ENCODE peak calls at places on chromosomes 1 and 21, in eight cellular contexts. One of them, this sample, is unnamed.

GRCh38 chr1:65207317-65207716 is 59.3 kb downstream of the AK4 start:
- DNase-seq in NK-92 treated with Interleukin-12 subunit alpha and Interleukin-12 subunit beta, amount 100 ng/mL, for 24 hours: no peak
- DNase-seq in GM23248: no peak
- DNase-seq in body of pancreas: no peak
- DNase-seq in T-helper 2 cell: no peak
- DNase-seq in heart right ventricle: no peak
- DNase-seq in kidney glomerular epithelial cell: no peak
- DNase-seq in NT2/D1: no peak
- DNase-seq in this sample: no peak

GRCh38 chr1:5950994-5951749 is 41.1 kb downstream of the NPHP4 start:
- DNase-seq in NK-92 treated with Interleukin-12 subunit alpha and Interleukin-12 subunit beta, amount 100 ng/mL, for 24 hours: no peak
- DNase-seq in GM23248: no peak
- DNase-seq in body of pancreas: no peak
- DNase-seq in T-helper 2 cell: no peak
- DNase-seq in heart right ventricle: no peak
- DNase-seq in kidney glomerular epithelial cell: no peak
- DNase-seq in NT2/D1: no peak
- DNase-seq in this sample: no peak

GRCh38 chr1:227788279-227789041 is 27.0 kb upstream of the PRSS38 start:
- DNase-seq in NK-92 treated with Interleukin-12 subunit alpha and Interleukin-12 subunit beta, amount 100 ng/mL, for 24 hours: no peak
- DNase-seq in GM23248: peak
- DNase-seq in body of pancreas: no peak
- DNase-seq in T-helper 2 cell: peak
- DNase-seq in heart right ventricle: no peak
- DNase-seq in kidney glomerular epithelial cell: no peak
- DNase-seq in NT2/D1: peak
- DNase-seq in this sample: peak

GRCh38 chr1:165288301-165289120 is 68.0 kb downstream of the LMX1A start:
- DNase-seq in NK-92 treated with Interleukin-12 subunit alpha and Interleukin-12 subunit beta, amount 100 ng/mL, for 24 hours: no peak
- DNase-seq in GM23248: no peak
- DNase-seq in body of pancreas: peak
- DNase-seq in T-helper 2 cell: no peak
- DNase-seq in heart right ventricle: no peak
- DNase-seq in kidney glomerular epithelial cell: no peak
- DNase-seq in NT2/D1: no peak
- DNase-seq in this sample: peak

GRCh38 chr21:17688912-17689874 is 76.5 kb upstream of the BTG3 start:
- DNase-seq in NK-92 treated with Interleukin-12 subunit alpha and Interleukin-12 subunit beta, amount 100 ng/mL, for 24 hours: no peak
- DNase-seq in GM23248: no peak
- DNase-seq in body of pancreas: peak
- DNase-seq in T-helper 2 cell: peak
- DNase-seq in heart right ventricle: peak
- DNase-seq in kidney glomerular epithelial cell: peak
- DNase-seq in NT2/D1: no peak
- DNase-seq in this sample: no peak

GRCh38 chr1:37851782-37852210 is 7.6 kb downstream of the MTF1 start:
- DNase-seq in NK-92 treated with Interleukin-12 subunit alpha and Interleukin-12 subunit beta, amount 100 ng/mL, for 24 hours: no peak
- DNase-seq in GM23248: peak
- DNase-seq in body of pancreas: no peak
- DNase-seq in T-helper 2 cell: no peak
- DNase-seq in heart right ventricle: no peak
- DNase-seq in kidney glomerular epithelial cell: no peak
- DNase-seq in NT2/D1: no peak
- DNase-seq in this sample: no peak

GRCh38 chr1:183065168-183065670 is 42.0 kb downstream of the LAMC1 start:
- DNase-seq in NK-92 treated with Interleukin-12 subunit alpha and Interleukin-12 subunit beta, amount 100 ng/mL, for 24 hours: no peak
- DNase-seq in GM23248: no peak
- DNase-seq in body of pancreas: no peak
- DNase-seq in T-helper 2 cell: no peak
- DNase-seq in heart right ventricle: no peak
- DNase-seq in kidney glomerular epithelial cell: no peak
- DNase-seq in NT2/D1: no peak
- DNase-seq in this sample: no peak

GRCh38 chr1:33586111-33586510 is 113.7 kb downstream of the ZSCAN20 start:
- DNase-seq in NK-92 treated with Interleukin-12 subunit alpha and Interleukin-12 subunit beta, amount 100 ng/mL, for 24 hours: no peak
- DNase-seq in GM23248: peak
- DNase-seq in body of pancreas: no peak
- DNase-seq in T-helper 2 cell: no peak
- DNase-seq in heart right ventricle: no peak
- DNase-seq in kidney glomerular epithelial cell: peak
- DNase-seq in NT2/D1: no peak
- DNase-seq in this sample: no peak

GRCh38 chr1:46483597-46483996 is 6.0 kb upstream of the DMBX1 start:
- DNase-seq in NK-92 treated with Interleukin-12 subunit alpha and Interleukin-12 subunit beta, amount 100 ng/mL, for 24 hours: no peak
- DNase-seq in GM23248: no peak
- DNase-seq in body of pancreas: no peak
- DNase-seq in T-helper 2 cell: no peak
- DNase-seq in heart right ventricle: no peak
- DNase-seq in kidney glomerular epithelial cell: no peak
- DNase-seq in NT2/D1: no peak
- DNase-seq in this sample: no peak

GRCh38 chr1:95115708-95116137 is 1.4 kb upstream of the TLCD4 start:
- DNase-seq in NK-92 treated with Interleukin-12 subunit alpha and Interleukin-12 subunit beta, amount 100 ng/mL, for 24 hours: no peak
- DNase-seq in GM23248: no peak
- DNase-seq in body of pancreas: no peak
- DNase-seq in T-helper 2 cell: no peak
- DNase-seq in heart right ventricle: no peak
- DNase-seq in kidney glomerular epithelial cell: no peak
- DNase-seq in NT2/D1: no peak
- DNase-seq in this sample: no peak

GRCh38 chr1:92951141-92951582 is 10.1 kb downstream of the DIPK1A start:
- DNase-seq in NK-92 treated with Interleukin-12 subunit alpha and Interleukin-12 subunit beta, amount 100 ng/mL, for 24 hours: no peak
- DNase-seq in GM23248: peak
- DNase-seq in body of pancreas: peak
- DNase-seq in T-helper 2 cell: no peak
- DNase-seq in heart right ventricle: no peak
- DNase-seq in kidney glomerular epithelial cell: no peak
- DNase-seq in NT2/D1: no peak
- DNase-seq in this sample: no peak

GRCh38 chr1:243496173-243496553 is 240.3 kb downstream of the SDCCAG8 start:
- DNase-seq in NK-92 treated with Interleukin-12 subunit alpha and Interleukin-12 subunit beta, amount 100 ng/mL, for 24 hours: no peak
- DNase-seq in GM23248: no peak
- DNase-seq in body of pancreas: no peak
- DNase-seq in T-helper 2 cell: no peak
- DNase-seq in heart right ventricle: no peak
- DNase-seq in kidney glomerular epithelial cell: no peak
- DNase-seq in NT2/D1: no peak
- DNase-seq in this sample: peak

GRCh38 chr1:109377698-109378097 is 20.0 kb downstream of the SORT1 start:
- DNase-seq in NK-92 treated with Interleukin-12 subunit alpha and Interleukin-12 subunit beta, amount 100 ng/mL, for 24 hours: no peak
- DNase-seq in GM23248: no peak
- DNase-seq in body of pancreas: no peak
- DNase-seq in T-helper 2 cell: no peak
- DNase-seq in heart right ventricle: no peak
- DNase-seq in kidney glomerular epithelial cell: no peak
- DNase-seq in NT2/D1: no peak
- DNase-seq in this sample: no peak

GRCh38 chr1:159469921-159470595 is 30.5 kb downstream of the OR10J1 start:
- DNase-seq in NK-92 treated with Interleukin-12 subunit alpha and Interleukin-12 subunit beta, amount 100 ng/mL, for 24 hours: no peak
- DNase-seq in GM23248: peak
- DNase-seq in body of pancreas: no peak
- DNase-seq in T-helper 2 cell: no peak
- DNase-seq in heart right ventricle: no peak
- DNase-seq in kidney glomerular epithelial cell: no peak
- DNase-seq in NT2/D1: no peak
- DNase-seq in this sample: no peak

GRCh38 chr1:187151555-187151954 is 322.8 kb downstream of the PLA2G4A start:
- DNase-seq in NK-92 treated with Interleukin-12 subunit alpha and Interleukin-12 subunit beta, amount 100 ng/mL, for 24 hours: no peak
- DNase-seq in GM23248: no peak
- DNase-seq in body of pancreas: no peak
- DNase-seq in T-helper 2 cell: no peak
- DNase-seq in heart right ventricle: no peak
- DNase-seq in kidney glomerular epithelial cell: no peak
- DNase-seq in NT2/D1: no peak
- DNase-seq in this sample: no peak

GRCh38 chr1:156657161-156657970 is 15.4 kb downstream of the BCAN start:
- DNase-seq in NK-92 treated with Interleukin-12 subunit alpha and Interleukin-12 subunit beta, amount 100 ng/mL, for 24 hours: peak
- DNase-seq in GM23248: peak
- DNase-seq in body of pancreas: peak
- DNase-seq in T-helper 2 cell: peak
- DNase-seq in heart right ventricle: peak
- DNase-seq in kidney glomerular epithelial cell: peak
- DNase-seq in NT2/D1: no peak
- DNase-seq in this sample: peak

GRCh38 chr1:29444782-29445325 is 208.5 kb downstream of the PTPRU start:
- DNase-seq in NK-92 treated with Interleukin-12 subunit alpha and Interleukin-12 subunit beta, amount 100 ng/mL, for 24 hours: no peak
- DNase-seq in GM23248: no peak
- DNase-seq in body of pancreas: no peak
- DNase-seq in T-helper 2 cell: no peak
- DNase-seq in heart right ventricle: no peak
- DNase-seq in kidney glomerular epithelial cell: no peak
- DNase-seq in NT2/D1: no peak
- DNase-seq in this sample: no peak

GRCh38 chr1:93016171-93016570 is 54.9 kb upstream of the DIPK1A start:
- DNase-seq in NK-92 treated with Interleukin-12 subunit alpha and Interleukin-12 subunit beta, amount 100 ng/mL, for 24 hours: no peak
- DNase-seq in GM23248: peak
- DNase-seq in body of pancreas: no peak
- DNase-seq in T-helper 2 cell: no peak
- DNase-seq in heart right ventricle: no peak
- DNase-seq in kidney glomerular epithelial cell: no peak
- DNase-seq in NT2/D1: no peak
- DNase-seq in this sample: peak

GRCh38 chr1:230174041-230174440 is 107.0 kb downstream of the GALNT2 start:
- DNase-seq in NK-92 treated with Interleukin-12 subunit alpha and Interleukin-12 subunit beta, amount 100 ng/mL, for 24 hours: no peak
- DNase-seq in GM23248: no peak
- DNase-seq in body of pancreas: no peak
- DNase-seq in T-helper 2 cell: no peak
- DNase-seq in heart right ventricle: no peak
- DNase-seq in kidney glomerular epithelial cell: no peak
- DNase-seq in NT2/D1: no peak
- DNase-seq in this sample: no peak

GRCh38 chr1:201883786-201884185 is 4.9 kb upstream of the SHISA4 start:
- DNase-seq in NK-92 treated with Interleukin-12 subunit alpha and Interleukin-12 subunit beta, amount 100 ng/mL, for 24 hours: no peak
- DNase-seq in GM23248: peak
- DNase-seq in body of pancreas: peak
- DNase-seq in T-helper 2 cell: no peak
- DNase-seq in heart right ventricle: peak
- DNase-seq in kidney glomerular epithelial cell: no peak
- DNase-seq in NT2/D1: no peak
- DNase-seq in this sample: no peak

GRCh38 chr21:25925064-25925463 is 190.3 kb downstream of the GABPA start:
- DNase-seq in NK-92 treated with Interleukin-12 subunit alpha and Interleukin-12 subunit beta, amount 100 ng/mL, for 24 hours: no peak
- DNase-seq in GM23248: no peak
- DNase-seq in body of pancreas: no peak
- DNase-seq in T-helper 2 cell: no peak
- DNase-seq in heart right ventricle: no peak
- DNase-seq in kidney glomerular epithelial cell: no peak
- DNase-seq in NT2/D1: no peak
- DNase-seq in this sample: no peak

GRCh38 chr1:16017461-16018303 is at the start of gene HSPB7:
- DNase-seq in NK-92 treated with Interleukin-12 subunit alpha and Interleukin-12 subunit beta, amount 100 ng/mL, for 24 hours: no peak
- DNase-seq in GM23248: peak
- DNase-seq in body of pancreas: peak
- DNase-seq in T-helper 2 cell: no peak
- DNase-seq in heart right ventricle: peak
- DNase-seq in kidney glomerular epithelial cell: no peak
- DNase-seq in NT2/D1: no peak
- DNase-seq in this sample: peak

GRCh38 chr1:230359992-230360391 is 66.1 kb downstream of the PGBD5 start:
- DNase-seq in NK-92 treated with Interleukin-12 subunit alpha and Interleukin-12 subunit beta, amount 100 ng/mL, for 24 hours: no peak
- DNase-seq in GM23248: peak
- DNase-seq in body of pancreas: no peak
- DNase-seq in T-helper 2 cell: no peak
- DNase-seq in heart right ventricle: no peak
- DNase-seq in kidney glomerular epithelial cell: no peak
- DNase-seq in NT2/D1: no peak
- DNase-seq in this sample: no peak

GRCh38 chr1:4309676-4310320 is 344.6 kb upstream of the AJAP1 start:
- DNase-seq in NK-92 treated with Interleukin-12 subunit alpha and Interleukin-12 subunit beta, amount 100 ng/mL, for 24 hours: no peak
- DNase-seq in GM23248: no peak
- DNase-seq in body of pancreas: no peak
- DNase-seq in T-helper 2 cell: no peak
- DNase-seq in heart right ventricle: no peak
- DNase-seq in kidney glomerular epithelial cell: no peak
- DNase-seq in NT2/D1: no peak
- DNase-seq in this sample: no peak

GRCh38 chr1:156661932-156662587 is 15.1 kb downstream of the NES start:
- DNase-seq in NK-92 treated with Interleukin-12 subunit alpha and Interleukin-12 subunit beta, amount 100 ng/mL, for 24 hours: no peak
- DNase-seq in GM23248: peak
- DNase-seq in body of pancreas: no peak
- DNase-seq in T-helper 2 cell: no peak
- DNase-seq in heart right ventricle: no peak
- DNase-seq in kidney glomerular epithelial cell: no peak
- DNase-seq in NT2/D1: no peak
- DNase-seq in this sample: peak

GRCh38 chr1:26022994-26023393 is 1.4 kb downstream of the EXTL1 start:
- DNase-seq in NK-92 treated with Interleukin-12 subunit alpha and Interleukin-12 subunit beta, amount 100 ng/mL, for 24 hours: no peak
- DNase-seq in GM23248: no peak
- DNase-seq in body of pancreas: no peak
- DNase-seq in T-helper 2 cell: no peak
- DNase-seq in heart right ventricle: no peak
- DNase-seq in kidney glomerular epithelial cell: no peak
- DNase-seq in NT2/D1: no peak
- DNase-seq in this sample: no peak

GRCh38 chr1:109425902-109426277 is 358 bp downstream of the PSMA5 start:
- DNase-seq in NK-92 treated with Interleukin-12 subunit alpha and Interleukin-12 subunit beta, amount 100 ng/mL, for 24 hours: peak
- DNase-seq in GM23248: peak
- DNase-seq in body of pancreas: peak
- DNase-seq in T-helper 2 cell: peak
- DNase-seq in heart right ventricle: no peak
- DNase-seq in kidney glomerular epithelial cell: no peak
- DNase-seq in NT2/D1: peak
- DNase-seq in this sample: no peak

GRCh38 chr1:208835082-208835467 is 590.9 kb upstream of the PLXNA2 start:
- DNase-seq in NK-92 treated with Interleukin-12 subunit alpha and Interleukin-12 subunit beta, amount 100 ng/mL, for 24 hours: no peak
- DNase-seq in GM23248: no peak
- DNase-seq in body of pancreas: no peak
- DNase-seq in T-helper 2 cell: no peak
- DNase-seq in heart right ventricle: no peak
- DNase-seq in kidney glomerular epithelial cell: no peak
- DNase-seq in NT2/D1: no peak
- DNase-seq in this sample: peak

GRCh38 chr1:173603056-173603591 is at the start of gene SLC9C2:
- DNase-seq in NK-92 treated with Interleukin-12 subunit alpha and Interleukin-12 subunit beta, amount 100 ng/mL, for 24 hours: no peak
- DNase-seq in GM23248: no peak
- DNase-seq in body of pancreas: peak
- DNase-seq in T-helper 2 cell: no peak
- DNase-seq in heart right ventricle: peak
- DNase-seq in kidney glomerular epithelial cell: peak
- DNase-seq in NT2/D1: no peak
- DNase-seq in this sample: no peak

GRCh38 chr1:200556005-200556404 is 64.5 kb downstream of the KIF14 start:
- DNase-seq in NK-92 treated with Interleukin-12 subunit alpha and Interleukin-12 subunit beta, amount 100 ng/mL, for 24 hours: no peak
- DNase-seq in GM23248: peak
- DNase-seq in body of pancreas: no peak
- DNase-seq in T-helper 2 cell: no peak
- DNase-seq in heart right ventricle: no peak
- DNase-seq in kidney glomerular epithelial cell: no peak
- DNase-seq in NT2/D1: no peak
- DNase-seq in this sample: peak

GRCh38 chr1:115332813-115333608 is 5.0 kb downstream of the NGF start:
- DNase-seq in NK-92 treated with Interleukin-12 subunit alpha and Interleukin-12 subunit beta, amount 100 ng/mL, for 24 hours: no peak
- DNase-seq in GM23248: peak
- DNase-seq in body of pancreas: no peak
- DNase-seq in T-helper 2 cell: no peak
- DNase-seq in heart right ventricle: no peak
- DNase-seq in kidney glomerular epithelial cell: no peak
- DNase-seq in NT2/D1: no peak
- DNase-seq in this sample: no peak

GRCh38 chr1:62131093-62131725 is 63.4 kb upstream of the L1TD1 start:
- DNase-seq in NK-92 treated with Interleukin-12 subunit alpha and Interleukin-12 subunit beta, amount 100 ng/mL, for 24 hours: no peak
- DNase-seq in GM23248: peak
- DNase-seq in body of pancreas: peak
- DNase-seq in T-helper 2 cell: no peak
- DNase-seq in heart right ventricle: peak
- DNase-seq in kidney glomerular epithelial cell: peak
- DNase-seq in NT2/D1: peak
- DNase-seq in this sample: peak

GRCh38 chr1:63148825-63149645 is 173.3 kb upstream of the FOXD3 start:
- DNase-seq in NK-92 treated with Interleukin-12 subunit alpha and Interleukin-12 subunit beta, amount 100 ng/mL, for 24 hours: peak
- DNase-seq in GM23248: peak
- DNase-seq in body of pancreas: peak
- DNase-seq in T-helper 2 cell: no peak
- DNase-seq in heart right ventricle: no peak
- DNase-seq in kidney glomerular epithelial cell: peak
- DNase-seq in NT2/D1: peak
- DNase-seq in this sample: peak

GRCh38 chr1:57831624-57832023 is 407.8 kb upstream of the DAB1 start:
- DNase-seq in NK-92 treated with Interleukin-12 subunit alpha and Interleukin-12 subunit beta, amount 100 ng/mL, for 24 hours: no peak
- DNase-seq in GM23248: peak
- DNase-seq in body of pancreas: no peak
- DNase-seq in T-helper 2 cell: no peak
- DNase-seq in heart right ventricle: no peak
- DNase-seq in kidney glomerular epithelial cell: peak
- DNase-seq in NT2/D1: no peak
- DNase-seq in this sample: no peak